ENCODE peak calls at places on chromosome 3, in ten cellular contexts. B is OCI-LY7, D is IMR-90, P is uterus, E is psoas muscle, M is neural progenitor cell, L is left lung, S is MM.1S, I is tibial nerve, F is left ventricle myocardium inferior. K is an unnamed sample. For H3K4me1, the result is how much of the 10 kb centered on the place peaks cover.

GRCh38 chr3:107242579-107242978 is 134.7 kb upstream of the CCDC54 start:
- DNase-seq in B (no peak), D (no peak), P (no peak), E (no peak), M (no peak), L (no peak), S (no peak), I (no peak), F (no peak), K (no peak)

GRCh38 chr3:151896662-151897012 is 23.2 kb downstream of the SUCNR1 start:
- DNase-seq in B (no peak), D (no peak), P (no peak), E (no peak), M (no peak), L (no peak), S (no peak), I (no peak), F (no peak), K (no peak)

GRCh38 chr3:67463656-67464055 is 190.8 kb downstream of the SUCLG2 start:
- DNase-seq in B (no peak), D (no peak), P (no peak), E (no peak), M (no peak), L (no peak), S (no peak), I (no peak), F (no peak), K (no peak)

GRCh38 chr3:16993227-16993626 is 108.5 kb downstream of the PLCL2 start:
- DNase-seq in B (no peak), D (peak), P (no peak), E (no peak), M (no peak), L (no peak), S (no peak), I (no peak), F (no peak), K (no peak)

GRCh38 chr3:175386630-175387029 is 527.5 kb downstream of the NAALADL2 start:
- DNase-seq in B (no peak), D (peak), P (no peak), E (no peak), M (no peak), L (no peak), S (no peak), I (no peak), F (no peak), K (peak)

GRCh38 chr3:126540342-126540849 is 16.4 kb downstream of the CHST13 start:
- DNase-seq in B (no peak), D (peak), P (peak), E (peak), M (no peak), L (peak), S (no peak), I (no peak), F (no peak), K (peak)

GRCh38 chr3:128735287-128735686 is 9.3 kb downstream of the RAB7A start:
- DNase-seq in B (no peak), D (no peak), P (no peak), E (no peak), M (no peak), L (no peak), S (no peak), I (no peak), F (no peak), K (no peak)

GRCh38 chr3:120705851-120706582 is 24.0 kb upstream of the HGD start:
- DNase-seq in B (no peak), D (no peak), P (no peak), E (no peak), M (no peak), L (no peak), S (no peak), I (no peak), F (no peak), K (peak)

GRCh38 chr3:3801510-3801841 is 2.2 kb downstream of the LRRN1 start:
- DNase-seq in B (no peak), D (no peak), P (no peak), E (no peak), M (peak), L (no peak), S (no peak), I (no peak), F (no peak), K (peak)

GRCh38 chr3:32276279-32276841 is 37.9 kb downstream of the CMTM8 start:
- DNase-seq in B (no peak), D (peak), P (no peak), E (no peak), M (no peak), L (no peak), S (no peak), I (no peak), F (no peak), K (no peak)

GRCh38 chr3:48595075-48595525 is at the start of gene COL7A1:
- DNase-seq in B (no peak), D (no peak), P (no peak), E (no peak), M (no peak), L (no peak), S (no peak), I (no peak), F (no peak), K (no peak)

GRCh38 chr3:99962703-99963102 is 145.0 kb downstream of the CMSS1 start:
- DNase-seq in B (no peak), D (peak), P (no peak), E (no peak), M (no peak), L (no peak), S (no peak), I (no peak), F (no peak), K (no peak)

GRCh38 chr3:159852821-159853505 is 135.7 kb upstream of the IL12A start:
- DNase-seq in B (no peak), D (peak), P (peak), E (peak), M (peak), L (peak), S (peak), I (peak), F (peak), K (no peak)

GRCh38 chr3:177212278-177212610 is 15.0 kb upstream of the TBL1XR1 start:
- DNase-seq in B (no peak), D (no peak), P (no peak), E (no peak), M (no peak), L (no peak), S (no peak), I (no peak), F (no peak), K (no peak)

GRCh38 chr3:107629556-107629955 is 106.8 kb downstream of the BBX start:
- DNase-seq in B (no peak), D (peak), P (no peak), E (no peak), M (no peak), L (no peak), S (no peak), I (no peak), F (no peak), K (no peak)

GRCh38 chr3:37741644-37742043 is 120.0 kb upstream of the CTDSPL start:
- DNase-seq in B (peak), D (no peak), P (no peak), E (peak), M (peak), L (peak), S (no peak), I (peak), F (peak), K (peak)

GRCh38 chr3:47661121-47661752 is 82.6 kb upstream of the CSPG5 start:
- DNase-seq in B (no peak), D (peak), P (peak), E (peak), M (no peak), L (no peak), S (no peak), I (no peak), F (no peak), K (no peak)

GRCh38 chr3:183818041-183818620 is 7.2 kb downstream of the MAP6D1 start:
- DNase-seq in B (no peak), D (no peak), P (no peak), E (no peak), M (no peak), L (no peak), S (no peak), I (no peak), F (no peak), K (no peak)

GRCh38 chr3:38365469-38366062 is 19.0 kb downstream of the XYLB start:
- DNase-seq in B (no peak), D (no peak), P (no peak), E (no peak), M (no peak), L (no peak), S (no peak), I (no peak), F (no peak), K (no peak)

GRCh38 chr3:197907196-197907595 is 42.8 kb upstream of the RPL35A start:
- DNase-seq in B (no peak), D (peak), P (no peak), E (no peak), M (no peak), L (no peak), S (no peak), I (no peak), F (no peak), K (no peak)

GRCh38 chr3:141360888-141361598 is 7.3 kb upstream of the ZBTB38 start:
- DNase-seq in B (peak), D (peak), P (no peak), E (no peak), M (peak), L (no peak), S (peak), I (peak), F (no peak), K (no peak)

GRCh38 chr3:41674449-41674848 is 287.5 kb downstream of the ULK4 start:
- DNase-seq in B (no peak), D (peak), P (no peak), E (no peak), M (no peak), L (no peak), S (no peak), I (no peak), F (no peak), K (no peak)

GRCh38 chr3:58175429-58176184 is 35.2 kb downstream of the DNASE1L3 start:
- DNase-seq in B (no peak), D (peak), P (no peak), E (no peak), M (peak), L (no peak), S (no peak), I (no peak), F (no peak), K (peak)

GRCh38 chr3:9351709-9352126 is 11.1 kb upstream of the THUMPD3 start:
- DNase-seq in B (no peak), D (no peak), P (no peak), E (no peak), M (no peak), L (no peak), S (no peak), I (no peak), F (no peak), K (no peak)

GRCh38 chr3:81382470-81382869 is 379.0 kb downstream of the GBE1 start:
- DNase-seq in B (no peak), D (no peak), P (no peak), E (no peak), M (no peak), L (no peak), S (no peak), I (no peak), F (no peak), K (no peak)
- H3K27ac ChIP-seq in B (no peak), D (no peak), P (no peak), E (no peak), M (no peak), L (no peak), S (no peak), I (no peak), F (no peak), K (no peak)

DNA sequence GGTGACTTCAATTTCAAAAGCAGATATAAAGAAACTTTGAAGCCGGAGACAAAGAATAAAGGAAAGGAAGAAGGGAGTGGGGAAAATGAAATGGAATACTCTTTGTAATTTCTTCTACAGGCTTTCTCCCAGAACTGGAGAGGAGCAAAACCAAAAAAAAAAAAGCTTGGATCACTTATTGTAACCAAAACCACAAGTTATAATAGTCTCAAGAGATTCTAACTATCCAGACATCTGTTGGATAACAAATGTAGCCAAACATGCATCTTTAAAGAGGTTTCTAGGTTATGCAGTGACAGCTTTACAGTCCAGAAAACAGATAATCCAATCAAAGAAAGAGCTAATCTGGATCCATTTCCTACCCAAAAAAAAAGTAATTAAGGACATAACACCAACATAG is 36.2 kb downstream of the VGLL3 start:
- DNase-seq in B (no peak), D (no peak), P (no peak), E (no peak), M (no peak), L (no peak), S (no peak), I (no peak), F (no peak), K (no peak)
- H3K4me1 ChIP-seq in B (under half), D (under half), P (under half), E (under half), M (under half), L (under half), S (under half), I (under half), F (under half), K (under half)

GRCh38 chr3:24494616-24495333 is at the start of gene THRB:
- DNase-seq in B (no peak), D (no peak), P (peak), E (peak), M (peak), L (peak), S (peak), I (peak), F (peak), K (peak)

GRCh38 chr3:24493951-24494615 is 567 bp downstream of the THRB start:
- DNase-seq in B (no peak), D (no peak), P (peak), E (peak), M (peak), L (peak), S (no peak), I (peak), F (peak), K (peak)

GRCh38 chr3:24495334-24495994 is 814 bp upstream of the THRB start:
- DNase-seq in B (no peak), D (no peak), P (peak), E (peak), M (peak), L (peak), S (no peak), I (peak), F (peak), K (peak)

GRCh38 chr3:24490151-24490550 is 4.5 kb downstream of the THRB start:
- DNase-seq in B (no peak), D (no peak), P (no peak), E (peak), M (no peak), L (no peak), S (no peak), I (peak), F (no peak), K (no peak)

GRCh38 chr3:24492971-24493551 is 1.6 kb downstream of the THRB start:
- DNase-seq in B (no peak), D (no peak), P (no peak), E (no peak), M (no peak), L (no peak), S (no peak), I (no peak), F (no peak), K (no peak)
- H3K4me3 ChIP-seq in B (no peak), D (no peak), P (peak), E (peak), M (peak), L (peak), S (no peak), I (no peak), F (peak), K (no peak)

GRCh38 chr3:153216928-153217327 is 54.9 kb downstream of the RAP2B start:
- DNase-seq in B (no peak), D (no peak), P (no peak), E (no peak), M (no peak), L (no peak), S (no peak), I (no peak), F (no peak), K (no peak)

GRCh38 chr3:153219147-153219546 is 57.1 kb downstream of the RAP2B start:
- DNase-seq in B (no peak), D (peak), P (no peak), E (no peak), M (no peak), L (no peak), S (no peak), I (no peak), F (no peak), K (no peak)

GRCh38 chr3:153215971-153216370 is 53.9 kb downstream of the RAP2B start:
- DNase-seq in B (no peak), D (no peak), P (no peak), E (no peak), M (no peak), L (no peak), S (no peak), I (no peak), F (no peak), K (no peak)

DNA sequence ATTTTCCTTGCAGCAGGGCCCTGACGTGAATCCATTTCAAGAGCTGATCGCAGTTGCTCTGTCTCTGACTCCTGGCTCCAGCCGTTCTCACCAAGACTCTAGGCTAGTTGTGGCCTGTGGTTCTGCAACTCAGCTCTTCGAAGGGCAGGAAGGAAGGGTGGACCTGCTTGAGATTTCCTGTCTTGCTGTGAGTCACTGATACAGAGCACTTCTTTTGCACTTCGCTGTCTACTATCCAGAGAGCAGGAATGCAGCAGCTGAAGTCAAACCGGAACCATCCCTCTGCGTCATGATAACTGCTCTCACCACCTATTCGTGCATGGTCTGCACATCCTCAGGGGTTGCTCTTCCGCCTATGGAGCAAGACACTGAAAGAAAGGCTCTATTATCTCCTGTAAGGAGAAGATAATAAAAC is 59.7 kb downstream of the RAP2B start:
- DNase-seq in B (no peak), D (peak), P (peak), E (peak), M (no peak), L (peak), S (peak), I (peak), F (peak), K (peak)
- H3K27ac ChIP-seq in B (no peak), D (peak), P (peak), E (peak), M (no peak), L (peak), S (peak), I (peak), F (peak), K (no peak)

GRCh38 chr3:191352014-191352413 is 21.7 kb upstream of the UTS2B start:
- DNase-seq in B (no peak), D (no peak), P (no peak), E (no peak), M (no peak), L (no peak), S (no peak), I (no peak), F (no peak), K (no peak)
- H3K4me1 ChIP-seq in B (under half), D (under half), P (under half), E (under half), M (under half), L (under half), S (under half), I (under half), F (half or more), K (under half)

DNA sequence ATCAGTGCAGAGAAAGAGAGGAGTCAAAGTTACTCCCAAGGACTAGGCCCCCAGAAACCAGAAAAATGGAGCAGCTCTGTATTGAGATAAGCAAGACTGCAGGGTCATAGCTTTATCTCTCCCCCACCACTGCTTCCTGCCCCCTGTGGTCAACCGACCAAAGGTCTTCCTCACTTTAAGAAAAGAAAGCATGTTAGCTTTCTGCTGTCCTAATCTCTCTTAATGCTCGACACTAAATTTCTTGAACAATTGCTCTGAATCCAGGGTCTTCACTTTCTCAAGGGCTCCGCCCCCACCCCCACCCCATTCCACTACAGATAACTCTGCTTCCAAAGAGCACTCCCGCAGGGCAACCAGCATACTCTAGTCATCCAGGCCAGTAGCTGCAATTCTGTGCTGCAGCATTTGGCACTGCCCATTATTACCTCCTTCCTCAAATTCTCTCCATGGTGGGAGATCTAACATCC is 31.9 kb downstream of the TNIK start:
- DNase-seq in B (no peak), D (no peak), P (no peak), E (no peak), M (peak), L (no peak), S (no peak), I (no peak), F (no peak), K (no peak)
- H3K4me3 ChIP-seq in B (no peak), D (no peak), P (no peak), E (no peak), M (no peak), L (no peak), S (no peak), I (no peak), F (no peak), K (no peak)

K was measured in testis.